ENCODE peak calls at places on chromosomes 3 and 15, in five cellular contexts. One of them, this sample, is unnamed.

GRCh38 chr3:30286007-30286669 is 320.3 kb upstream of the TGFBR2 start:
- DNase-seq in progenitor cell of endocrine pancreas: no peak
- DNase-seq in cardiac muscle cell: no peak
- DNase-seq in CD4-positive, alpha-beta T cell: no peak
- DNase-seq in GM13977: peak
- DNase-seq in this sample: no peak

GRCh38 chr3:197718904-197719303 is 17.8 kb downstream of the RUBCN start:
- DNase-seq in cardiac muscle cell: no peak
- DNase-seq in CD4-positive, alpha-beta T cell: no peak
- DNase-seq in progenitor cell of endocrine pancreas: no peak
- DNase-seq in GM13977: no peak
- DNase-seq in this sample: no peak

GRCh38 chr3:171255236-171255806 is 204.9 kb downstream of the TNIK start:
- DNase-seq in GM13977: peak
- DNase-seq in progenitor cell of endocrine pancreas: no peak
- DNase-seq in cardiac muscle cell: no peak
- DNase-seq in CD4-positive, alpha-beta T cell: no peak
- DNase-seq in this sample: peak

GRCh38 chr3:119637679-119638525 is 22.5 kb downstream of the POPDC2 start:
- DNase-seq in GM13977: no peak
- DNase-seq in cardiac muscle cell: no peak
- DNase-seq in progenitor cell of endocrine pancreas: no peak
- DNase-seq in CD4-positive, alpha-beta T cell: no peak
- DNase-seq in this sample: peak

GRCh38 chr3:149010504-149010951 is 19.2 kb downstream of the GYG1 start:
- DNase-seq in progenitor cell of endocrine pancreas: no peak
- DNase-seq in CD4-positive, alpha-beta T cell: no peak
- DNase-seq in GM13977: no peak
- DNase-seq in cardiac muscle cell: no peak
- DNase-seq in this sample: no peak

GRCh38 chr15:94380798-94381197 is 149.4 kb downstream of the MCTP2 start:
- DNase-seq in progenitor cell of endocrine pancreas: no peak
- DNase-seq in cardiac muscle cell: no peak
- DNase-seq in CD4-positive, alpha-beta T cell: no peak
- DNase-seq in GM13977: no peak
- DNase-seq in this sample: no peak

GRCh38 chr3:193347507-193348501 is 30.7 kb downstream of the ATP13A5 start:
- DNase-seq in GM13977: no peak
- DNase-seq in progenitor cell of endocrine pancreas: no peak
- DNase-seq in CD4-positive, alpha-beta T cell: no peak
- DNase-seq in cardiac muscle cell: no peak
- DNase-seq in this sample: no peak

GRCh38 chr15:36912311-36912712 is 188.0 kb downstream of the MEIS2 start:
- DNase-seq in progenitor cell of endocrine pancreas: no peak
- DNase-seq in CD4-positive, alpha-beta T cell: no peak
- DNase-seq in GM13977: no peak
- DNase-seq in cardiac muscle cell: no peak
- DNase-seq in this sample: no peak

GRCh38 chr3:87696276-87697013 is 362.4 kb downstream of the CGGBP1 start:
- DNase-seq in progenitor cell of endocrine pancreas: no peak
- DNase-seq in GM13977: no peak
- DNase-seq in cardiac muscle cell: no peak
- DNase-seq in CD4-positive, alpha-beta T cell: no peak
- DNase-seq in this sample: no peak

GRCh38 chr3:119297169-119297568 is 3.0 kb downstream of the ARHGAP31 start:
- DNase-seq in CD4-positive, alpha-beta T cell: no peak
- DNase-seq in cardiac muscle cell: no peak
- DNase-seq in GM13977: no peak
- DNase-seq in progenitor cell of endocrine pancreas: no peak
- DNase-seq in this sample: no peak

GRCh38 chr3:186361612-186362408 is at the start of gene DGKG:
- DNase-seq in cardiac muscle cell: peak
- DNase-seq in CD4-positive, alpha-beta T cell: no peak
- DNase-seq in progenitor cell of endocrine pancreas: no peak
- DNase-seq in GM13977: peak
- DNase-seq in this sample: peak

GRCh38 chr3:186356152-186356551 is 5.9 kb downstream of the DGKG start:
- DNase-seq in cardiac muscle cell: no peak
- DNase-seq in CD4-positive, alpha-beta T cell: no peak
- DNase-seq in GM13977: no peak
- DNase-seq in progenitor cell of endocrine pancreas: no peak
- DNase-seq in this sample: no peak

GRCh38 chr3:186361246-186361611 is 805 bp downstream of the DGKG start:
- DNase-seq in progenitor cell of endocrine pancreas: no peak
- DNase-seq in GM13977: peak
- DNase-seq in CD4-positive, alpha-beta T cell: no peak
- DNase-seq in cardiac muscle cell: no peak
- DNase-seq in this sample: no peak

GRCh38 chr3:186360779-186361178 is 1.3 kb downstream of the DGKG start:
- DNase-seq in CD4-positive, alpha-beta T cell: no peak
- DNase-seq in progenitor cell of endocrine pancreas: no peak
- DNase-seq in GM13977: peak
- DNase-seq in cardiac muscle cell: peak
- DNase-seq in this sample: no peak

DNA sequence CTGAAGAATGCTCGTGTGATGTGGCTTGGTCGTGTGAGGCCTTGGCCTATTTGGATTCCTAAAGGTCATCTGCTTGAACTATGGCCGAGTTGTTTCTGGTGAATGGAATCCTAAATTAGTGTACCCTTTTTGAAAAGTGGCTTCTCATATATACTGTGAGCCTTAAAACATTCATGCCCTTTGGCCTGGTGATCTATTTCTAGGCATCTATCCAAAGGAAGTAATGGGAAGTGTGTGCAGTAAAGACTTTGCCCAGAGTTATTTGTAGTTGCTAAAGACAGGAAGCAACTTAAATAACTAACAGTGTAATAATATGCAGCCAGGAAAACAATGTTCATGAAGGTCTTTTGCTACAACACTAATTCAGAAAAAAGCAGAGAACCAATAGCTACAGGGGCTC is 3.0 kb downstream of the DGKG start:
- DNase-seq in CD4-positive, alpha-beta T cell: no peak
- DNase-seq in cardiac muscle cell: no peak
- DNase-seq in progenitor cell of endocrine pancreas: no peak
- DNase-seq in GM13977: no peak
- DNase-seq in this sample: no peak
- TF ChIP-seq CTCF in CD4-positive, alpha-beta T cell: no peak
- TF ChIP-seq CTCF in cardiac muscle cell: no peak
- TF ChIP-seq CTCF in progenitor cell of endocrine pancreas: no peak
- TF ChIP-seq CTCF in GM13977: no peak
- TF ChIP-seq CTCF in this sample: no peak

GRCh38 chr15:98581715-98582114 is 66.6 kb upstream of the IGF1R start:
- DNase-seq in cardiac muscle cell: peak
- DNase-seq in GM13977: no peak
- DNase-seq in progenitor cell of endocrine pancreas: no peak
- DNase-seq in CD4-positive, alpha-beta T cell: no peak
- DNase-seq in this sample: no peak
- TF ChIP-seq CTCF in cardiac muscle cell: peak
- TF ChIP-seq CTCF in GM13977: no peak
- TF ChIP-seq CTCF in progenitor cell of endocrine pancreas: peak
- TF ChIP-seq CTCF in CD4-positive, alpha-beta T cell: peak
- TF ChIP-seq CTCF in this sample: no peak

DNA sequence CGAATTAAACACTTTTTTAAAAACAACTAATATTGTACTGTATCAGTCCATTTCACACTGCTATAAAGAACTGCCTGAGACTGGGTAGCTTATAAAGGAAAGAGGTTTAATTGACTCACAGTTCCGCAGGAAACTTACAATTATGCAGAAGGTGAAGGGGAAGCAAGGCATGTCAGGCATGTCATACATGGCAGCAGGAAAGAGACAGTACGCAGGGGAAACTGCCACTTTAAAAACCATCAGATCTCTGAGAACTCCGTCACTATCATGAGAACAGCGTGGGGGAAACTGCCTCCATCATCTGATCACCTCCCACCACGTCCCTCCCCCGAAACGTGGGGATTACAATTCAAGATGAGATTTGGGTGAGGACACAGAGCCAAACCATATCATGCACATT is 162.8 kb upstream of the TPM1 start:
- DNase-seq in cardiac muscle cell: no peak
- DNase-seq in progenitor cell of endocrine pancreas: no peak
- DNase-seq in GM13977: no peak
- DNase-seq in CD4-positive, alpha-beta T cell: no peak
- DNase-seq in this sample: no peak
- TF ChIP-seq CTCF in cardiac muscle cell: no peak
- TF ChIP-seq CTCF in progenitor cell of endocrine pancreas: no peak
- TF ChIP-seq CTCF in GM13977: no peak
- TF ChIP-seq CTCF in CD4-positive, alpha-beta T cell: no peak
- TF ChIP-seq CTCF in this sample: no peak

GRCh38 chr3:127822166-127822835 is at the start of gene MGLL:
- DNase-seq in progenitor cell of endocrine pancreas: no peak
- DNase-seq in CD4-positive, alpha-beta T cell: no peak
- DNase-seq in GM13977: peak
- DNase-seq in cardiac muscle cell: peak
- DNase-seq in this sample: no peak
- TF ChIP-seq CTCF in progenitor cell of endocrine pancreas: no peak
- TF ChIP-seq CTCF in CD4-positive, alpha-beta T cell: no peak
- TF ChIP-seq CTCF in GM13977: no peak
- TF ChIP-seq CTCF in cardiac muscle cell: no peak
- TF ChIP-seq CTCF in this sample: no peak